ENCODE peak calls at places on chromosome 11, in six cellular contexts. M, G, L, U, B and Y are unnamed samples.

GRCh38 chr11:99325807-99326206 is 305.1 kb downstream of the CNTN5 start:
- DNase-seq in U (peak), G (peak), L (no peak), M (no peak), B (no peak), Y (no peak)

GRCh38 chr11:64132388-64132771 is 33.5 kb downstream of the MACROD1 start:
- DNase-seq in M (no peak), L (no peak), B (no peak), G (no peak), U (no peak), Y (no peak)

GRCh38 chr11:105220175-105220574 is 80.6 kb upstream of the CARD18 start:
- DNase-seq in L (no peak), B (no peak), M (no peak), U (no peak), G (no peak), Y (no peak)

GRCh38 chr11:100576044-100577021 is 110.8 kb upstream of the ARHGAP42 start:
- DNase-seq in M (no peak), L (peak), U (no peak), B (no peak), G (peak), Y (no peak)

GRCh38 chr11:69436041-69436982 is 45.2 kb upstream of the LINC01488 start:
- DNase-seq in G (no peak), L (no peak), M (no peak), B (no peak), U (no peak), Y (no peak)

GRCh38 chr11:128422576-128423370 is 164.6 kb downstream of the ETS1 start:
- DNase-seq in L (no peak), B (peak), U (no peak), M (peak), G (no peak), Y (peak)

GRCh38 chr11:62125316-62125715 is 1.5 kb downstream of the INCENP start:
- DNase-seq in M (no peak), L (no peak), G (no peak), U (no peak), B (no peak), Y (no peak)

GRCh38 chr11:17387280-17387679 is 1.2 kb downstream of the KCNJ11 start:
- DNase-seq in M (no peak), B (no peak), G (no peak), L (no peak), U (no peak), Y (no peak)

GRCh38 chr11:122186439-122187080 is 70.5 kb upstream of the BLID start:
- DNase-seq in L (peak), B (no peak), M (no peak), G (no peak), U (peak), Y (no peak)

GRCh38 chr11:3747704-3748103 is 49.6 kb downstream of the NUP98 start:
- DNase-seq in M (no peak), L (no peak), U (peak), B (no peak), G (no peak), Y (no peak)

GRCh38 chr11:83008581-83008923 is 63.1 kb downstream of the RAB30 start:
- DNase-seq in U (no peak), L (no peak), G (no peak), B (no peak), M (no peak), Y (no peak)

GRCh38 chr11:116918925-116919653 is 81.7 kb upstream of the APOA1 start:
- DNase-seq in L (no peak), U (no peak), B (no peak), G (no peak), M (no peak), Y (no peak)

GRCh38 chr11:9351956-9352355 is 32.5 kb upstream of the IPO7 start:
- DNase-seq in U (no peak), G (no peak), B (no peak), M (no peak), L (no peak), Y (no peak)

GRCh38 chr11:1854132-1854948 is 1.5 kb downstream of the LSP1 start:
- DNase-seq in M (no peak), U (no peak), B (no peak), L (no peak), G (no peak), Y (no peak)
- H3K4me3 ChIP-seq in M (peak), U (no peak), B (peak), L (no peak), G (no peak), Y (peak)

DNA sequence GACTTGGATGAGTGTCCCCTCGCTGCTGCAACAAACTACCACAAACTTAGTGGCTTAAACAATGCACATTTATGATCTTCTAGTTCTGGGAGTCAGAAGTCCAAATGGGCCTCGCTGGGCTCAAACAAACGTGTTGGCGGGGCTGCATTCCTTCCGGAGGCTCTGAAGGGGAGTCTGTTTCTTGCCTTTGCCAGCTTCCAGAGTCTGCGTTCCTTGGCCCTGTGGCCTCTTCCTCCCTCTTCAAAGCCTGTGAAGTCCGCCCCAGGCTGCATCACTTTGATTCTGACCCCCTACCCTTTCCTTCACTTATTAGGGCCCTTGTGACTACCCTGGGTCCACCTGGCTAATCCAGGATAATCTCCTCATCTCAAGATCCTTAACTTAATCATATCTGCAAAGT is 80.3 kb upstream of the NECTIN1 start:
- DNase-seq in G (no peak), B (no peak), M (no peak), L (no peak), U (no peak), Y (no peak)
- H3K27ac ChIP-seq in G (no peak), B (no peak), M (no peak), L (no peak), U (no peak), Y (no peak)

GRCh38 chr11:118872403-118872821 is 11.3 kb upstream of the CXCR5 start:
- DNase-seq in L (no peak), M (no peak), U (no peak), G (no peak), B (no peak), Y (peak)

GRCh38 chr11:118873804-118874203 is 9.9 kb upstream of the CXCR5 start:
- DNase-seq in M (no peak), B (no peak), U (no peak), G (no peak), L (no peak), Y (no peak)

GRCh38 chr11:118876261-118876660 is 7.4 kb upstream of the CXCR5 start:
- DNase-seq in L (no peak), M (no peak), G (no peak), U (no peak), B (no peak), Y (no peak)

GRCh38 chr11:118868659-118869058 is 15.0 kb upstream of the CXCR5 start:
- DNase-seq in G (no peak), B (no peak), L (no peak), M (no peak), U (no peak), Y (no peak)

GRCh38 chr11:118870396-118871343 is 13.0 kb upstream of the CXCR5 start:
- DNase-seq in G (no peak), B (peak), M (no peak), L (no peak), U (no peak), Y (peak)
- H3K4me3 ChIP-seq in G (no peak), B (peak), M (peak), L (no peak), U (no peak), Y (peak)

DNA sequence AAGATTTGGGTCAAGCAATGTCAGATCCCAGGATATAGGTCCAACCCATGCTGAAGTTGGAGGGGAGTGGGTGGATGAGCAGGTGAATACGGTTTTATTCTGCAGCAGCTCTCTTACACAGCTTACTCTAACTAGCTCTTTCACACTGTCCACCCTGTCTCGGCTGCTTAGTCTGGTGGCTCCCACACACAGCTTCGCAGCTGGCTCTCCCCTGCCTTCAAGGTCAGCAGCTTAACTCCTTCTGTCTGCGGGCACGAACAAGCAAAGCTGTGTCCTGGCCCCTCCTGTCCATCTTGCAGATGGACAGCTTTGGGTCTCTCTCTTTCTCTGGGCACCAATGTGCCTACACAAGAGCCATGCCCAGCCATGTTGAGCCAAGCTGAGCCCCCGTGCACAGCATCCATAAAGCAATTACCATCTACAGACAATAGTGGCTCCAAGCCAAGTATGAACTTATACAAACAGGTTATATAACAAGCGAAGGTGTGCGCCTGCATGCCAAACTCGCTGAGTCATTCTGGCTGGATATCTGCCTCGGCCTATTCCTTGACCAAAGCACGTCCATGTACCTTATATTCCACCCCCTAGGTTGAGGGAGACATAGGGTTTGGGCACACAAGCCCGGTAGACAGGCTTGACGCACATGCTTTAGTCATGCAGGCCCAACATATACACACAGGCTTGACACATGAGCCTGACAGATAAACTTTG is 1307.8 kb upstream of the RAG2 start:
- DNase-seq in G (no peak), L (no peak), B (no peak), U (no peak), M (no peak), Y (no peak)
- H3K27ac ChIP-seq in G (no peak), L (no peak), B (no peak), U (no peak), M (no peak), Y (no peak)

GRCh38 chr11:75827562-75827961 is 12.6 kb downstream of the UVRAG start:
- DNase-seq in M (no peak), L (no peak), U (no peak), G (no peak), B (no peak), Y (no peak)

GRCh38 chr11:75823415-75823814 is 8.4 kb downstream of the UVRAG start:
- DNase-seq in B (no peak), G (no peak), L (no peak), M (no peak), U (no peak), Y (no peak)

GRCh38 chr11:75831915-75832502 is 17.0 kb downstream of the UVRAG start:
- DNase-seq in G (no peak), B (no peak), U (no peak), M (no peak), L (no peak), Y (no peak)

GRCh38 chr11:75821202-75821601 is 6.2 kb downstream of the UVRAG start:
- DNase-seq in G (no peak), M (no peak), L (no peak), B (no peak), U (no peak), Y (no peak)

DNA sequence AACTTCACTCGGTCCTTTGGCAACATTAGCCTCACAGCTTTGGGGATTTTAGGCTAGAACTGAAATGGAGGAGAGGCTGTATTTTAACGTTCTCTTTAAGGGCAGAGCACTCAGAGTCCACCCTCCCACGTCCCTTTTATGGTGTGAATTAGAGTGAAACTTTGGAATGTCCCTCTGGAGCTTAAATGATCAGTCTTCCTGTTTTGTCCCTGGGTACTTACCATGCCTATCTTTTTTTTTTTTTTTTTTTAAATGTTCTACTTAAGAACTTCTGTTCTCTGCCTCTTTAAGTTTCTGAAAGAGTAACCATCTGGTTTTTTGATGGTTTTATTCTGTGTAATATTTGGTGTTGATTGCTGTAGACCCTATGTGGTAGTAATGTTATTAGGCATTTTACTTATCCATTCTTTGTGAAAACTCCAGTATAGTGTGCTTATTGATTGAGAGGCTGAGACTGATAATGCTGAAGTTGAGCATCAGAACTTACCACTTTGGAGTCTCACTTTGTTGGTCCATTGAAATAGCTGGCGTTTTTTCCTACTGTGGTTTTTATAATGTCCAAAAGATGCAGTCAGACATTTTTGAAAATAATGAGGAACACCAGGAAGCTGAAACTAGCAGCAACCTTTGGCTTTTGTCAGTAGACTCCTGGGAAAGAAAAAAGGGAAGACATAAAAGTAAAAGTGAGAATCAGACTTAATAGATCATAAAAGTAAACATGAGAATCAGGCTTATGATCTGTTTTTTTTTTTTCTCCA is 11.6 kb downstream of the UVRAG start:
- DNase-seq in G (no peak), B (no peak), M (no peak), L (no peak), U (no peak), Y (no peak)
- H3K4me3 ChIP-seq in G (no peak), B (peak), M (no peak), L (no peak), U (no peak), Y (no peak)

GRCh38 chr11:23113887-23114216 is 253.6 kb upstream of the CCDC179 start:
- DNase-seq in B (no peak), M (no peak), G (no peak), U (no peak), L (no peak), Y (no peak)

GRCh38 chr11:23112390-23112789 is 252.1 kb upstream of the CCDC179 start:
- DNase-seq in B (no peak), L (no peak), G (no peak), M (no peak), U (no peak), Y (no peak)

DNA sequence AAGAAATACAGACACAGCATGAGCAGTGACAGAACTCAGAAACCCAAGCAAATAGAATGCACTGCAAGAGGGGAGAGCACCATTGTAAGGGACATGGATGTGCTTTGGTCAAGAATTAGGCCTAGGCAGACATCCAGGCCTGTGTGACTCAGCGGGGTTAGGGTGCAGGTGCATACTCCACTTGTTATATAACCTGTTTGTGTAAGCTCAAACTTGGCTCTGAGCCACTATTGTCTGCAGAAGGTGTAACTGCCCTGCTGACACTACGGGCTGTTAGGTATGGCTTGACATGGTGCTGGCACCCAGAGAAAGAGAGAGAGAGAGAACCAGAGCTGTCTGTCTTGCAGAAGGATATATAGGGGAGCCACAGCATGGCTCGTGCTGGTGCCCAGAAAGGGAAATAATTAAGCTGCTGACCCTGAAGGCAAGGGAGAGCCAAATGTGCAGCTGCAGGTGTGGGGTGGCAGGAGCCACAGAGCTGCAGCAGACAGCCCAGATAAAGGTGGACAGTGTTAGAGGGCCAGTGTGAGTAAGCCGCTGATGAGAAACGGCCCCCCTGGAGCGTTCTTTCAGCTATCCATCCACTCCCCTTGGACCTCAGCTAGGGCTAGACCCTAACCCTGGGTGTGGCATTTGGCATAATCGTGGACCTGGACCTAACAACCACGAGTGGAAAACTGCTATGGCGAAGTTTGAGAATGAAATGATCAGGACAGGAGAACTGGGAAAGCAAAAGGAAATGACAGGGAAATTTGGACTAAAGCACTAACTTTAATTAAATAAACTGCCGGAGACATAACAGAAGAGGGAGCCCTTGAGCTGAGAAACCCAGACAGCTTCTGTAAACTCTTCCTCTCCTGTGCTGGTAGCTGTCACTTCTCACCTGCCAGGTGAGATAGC is 253.0 kb upstream of the CCDC179 start:
- DNase-seq in U (no peak), G (peak), L (no peak), B (no peak), M (peak), Y (no peak)
- H3K27ac ChIP-seq in U (no peak), G (no peak), L (no peak), B (no peak), M (peak), Y (no peak)

DNA sequence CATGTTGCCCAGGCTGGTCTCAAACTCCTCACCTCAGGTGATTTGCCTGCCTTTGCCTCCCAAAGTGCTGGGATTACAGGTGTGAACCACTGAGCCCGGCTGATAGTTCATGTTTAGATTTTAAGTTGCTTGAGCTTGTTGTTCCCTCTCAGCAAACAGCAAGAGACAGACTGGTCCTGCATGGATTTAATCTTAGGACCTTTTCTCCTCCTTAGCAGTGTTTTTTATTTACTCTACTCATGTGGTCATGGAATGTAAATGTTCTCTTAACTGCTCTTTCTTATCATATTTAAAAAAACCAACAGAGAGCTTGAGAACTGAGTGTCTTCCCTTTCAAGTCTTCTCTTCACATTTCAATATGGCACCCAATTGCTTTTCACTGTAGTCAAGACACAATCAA is 22.7 kb upstream of the PRDM10 start:
- DNase-seq in L (no peak), U (no peak), M (no peak), B (no peak), G (no peak), Y (no peak)
- H3K4me3 ChIP-seq in L (no peak), U (no peak), M (no peak), B (no peak), G (no peak), Y (no peak)

GRCh38 chr11:126132319-126132718 is 69.7 kb upstream of the CDON start:
- DNase-seq in M (peak), U (no peak), L (peak), G (no peak), B (peak), Y (no peak)

GRCh38 chr11:126137146-126137545 is 74.3 kb downstream of the RPUSD4 start:
- DNase-seq in G (no peak), L (no peak), M (no peak), B (no peak), U (no peak), Y (no peak)

GRCh38 chr11:126133902-126134301 is 71.2 kb upstream of the CDON start:
- DNase-seq in U (no peak), L (no peak), G (no peak), M (no peak), B (no peak), Y (no peak)

GRCh38 chr11:126135182-126136176 is 72.8 kb upstream of the CDON start:
- DNase-seq in L (no peak), U (no peak), M (no peak), G (no peak), B (no peak), Y (no peak)

GRCh38 chr11:126134461-126135155 is 71.9 kb upstream of the CDON start:
- DNase-seq in U (no peak), M (no peak), B (no peak), G (no peak), L (no peak), Y (no peak)
- H3K27ac ChIP-seq in U (no peak), M (no peak), B (no peak), G (no peak), L (no peak), Y (no peak)